ENCODE peak calls at places on chromosomes 3 and 15, in five cellular contexts. One of them, this sample, is unnamed.

GRCh38 chr15:100902436-100903190 is 16.5 kb upstream of the LRRK1 start:
- DNase-seq in GM13976: peak
- DNase-seq in fibroblast of the conjunctiva: peak
- DNase-seq in NCI-H1436: no peak
- DNase-seq in stimulated activated CD4-positive, alpha-beta T cell treated with anti-CD3 and anti-CD28 coated beads, Interleukin-1b, Interleukin-23, amount 100 ng/mL, for 24 hours: no peak
- DNase-seq in this sample: no peak

GRCh38 chr3:141115752-141116541 is 64.8 kb downstream of the SPSB4 start:
- DNase-seq in GM13976: no peak
- DNase-seq in fibroblast of the conjunctiva: no peak
- DNase-seq in stimulated activated CD4-positive, alpha-beta T cell treated with anti-CD3 and anti-CD28 coated beads, Interleukin-1b, Interleukin-23, amount 100 ng/mL, for 24 hours: no peak
- DNase-seq in NCI-H1436: no peak
- DNase-seq in this sample: no peak

GRCh38 chr15:66169625-66170024 is 83.9 kb downstream of the MEGF11 start:
- DNase-seq in fibroblast of the conjunctiva: no peak
- DNase-seq in NCI-H1436: no peak
- DNase-seq in stimulated activated CD4-positive, alpha-beta T cell treated with anti-CD3 and anti-CD28 coated beads, Interleukin-1b, Interleukin-23, amount 100 ng/mL, for 24 hours: no peak
- DNase-seq in GM13976: no peak
- DNase-seq in this sample: no peak

GRCh38 chr15:35818846-35819245 is 272.9 kb upstream of the DPH6 start:
- DNase-seq in fibroblast of the conjunctiva: no peak
- DNase-seq in NCI-H1436: no peak
- DNase-seq in GM13976: no peak
- DNase-seq in stimulated activated CD4-positive, alpha-beta T cell treated with anti-CD3 and anti-CD28 coated beads, Interleukin-1b, Interleukin-23, amount 100 ng/mL, for 24 hours: no peak
- DNase-seq in this sample: no peak

GRCh38 chr15:47523669-47524068 is 193.6 kb upstream of the SEMA6D start:
- DNase-seq in NCI-H1436: no peak
- DNase-seq in GM13976: no peak
- DNase-seq in stimulated activated CD4-positive, alpha-beta T cell treated with anti-CD3 and anti-CD28 coated beads, Interleukin-1b, Interleukin-23, amount 100 ng/mL, for 24 hours: no peak
- DNase-seq in fibroblast of the conjunctiva: no peak
- DNase-seq in this sample: no peak

GRCh38 chr3:47428585-47429145 is 47.1 kb downstream of the SCAP start:
- DNase-seq in GM13976: no peak
- DNase-seq in fibroblast of the conjunctiva: no peak
- DNase-seq in stimulated activated CD4-positive, alpha-beta T cell treated with anti-CD3 and anti-CD28 coated beads, Interleukin-1b, Interleukin-23, amount 100 ng/mL, for 24 hours: no peak
- DNase-seq in NCI-H1436: no peak
- DNase-seq in this sample: no peak

GRCh38 chr3:187922704-187923393 is 177.6 kb upstream of the BCL6 start:
- DNase-seq in NCI-H1436: no peak
- DNase-seq in fibroblast of the conjunctiva: no peak
- DNase-seq in stimulated activated CD4-positive, alpha-beta T cell treated with anti-CD3 and anti-CD28 coated beads, Interleukin-1b, Interleukin-23, amount 100 ng/mL, for 24 hours: no peak
- DNase-seq in GM13976: no peak
- DNase-seq in this sample: no peak

GRCh38 chr3:57597973-57598351 is 818 bp upstream of the ARF4 start:
- DNase-seq in GM13976: no peak
- DNase-seq in NCI-H1436: no peak
- DNase-seq in stimulated activated CD4-positive, alpha-beta T cell treated with anti-CD3 and anti-CD28 coated beads, Interleukin-1b, Interleukin-23, amount 100 ng/mL, for 24 hours: no peak
- DNase-seq in fibroblast of the conjunctiva: no peak
- DNase-seq in this sample: no peak

GRCh38 chr3:32410367-32411246 is 19.0 kb downstream of the CMTM7 start:
- DNase-seq in GM13976: no peak
- DNase-seq in fibroblast of the conjunctiva: no peak
- DNase-seq in NCI-H1436: no peak
- DNase-seq in stimulated activated CD4-positive, alpha-beta T cell treated with anti-CD3 and anti-CD28 coated beads, Interleukin-1b, Interleukin-23, amount 100 ng/mL, for 24 hours: no peak
- DNase-seq in this sample: no peak

GRCh38 chr3:59866076-59866475 is 816.3 kb upstream of the CFAP20DC start:
- DNase-seq in stimulated activated CD4-positive, alpha-beta T cell treated with anti-CD3 and anti-CD28 coated beads, Interleukin-1b, Interleukin-23, amount 100 ng/mL, for 24 hours: no peak
- DNase-seq in GM13976: no peak
- DNase-seq in NCI-H1436: no peak
- DNase-seq in fibroblast of the conjunctiva: no peak
- DNase-seq in this sample: no peak

GRCh38 chr3:194999491-194999890 is 271.5 kb downstream of the XXYLT1 start:
- DNase-seq in GM13976: no peak
- DNase-seq in stimulated activated CD4-positive, alpha-beta T cell treated with anti-CD3 and anti-CD28 coated beads, Interleukin-1b, Interleukin-23, amount 100 ng/mL, for 24 hours: no peak
- DNase-seq in fibroblast of the conjunctiva: no peak
- DNase-seq in NCI-H1436: no peak
- DNase-seq in this sample: no peak

GRCh38 chr3:88779482-88779881 is 327.9 kb upstream of the EPHA3 start:
- DNase-seq in stimulated activated CD4-positive, alpha-beta T cell treated with anti-CD3 and anti-CD28 coated beads, Interleukin-1b, Interleukin-23, amount 100 ng/mL, for 24 hours: no peak
- DNase-seq in NCI-H1436: no peak
- DNase-seq in fibroblast of the conjunctiva: no peak
- DNase-seq in GM13976: no peak
- DNase-seq in this sample: no peak

GRCh38 chr3:194075088-194075615 is 60.8 kb upstream of the HES1 start:
- DNase-seq in NCI-H1436: no peak
- DNase-seq in GM13976: no peak
- DNase-seq in fibroblast of the conjunctiva: no peak
- DNase-seq in stimulated activated CD4-positive, alpha-beta T cell treated with anti-CD3 and anti-CD28 coated beads, Interleukin-1b, Interleukin-23, amount 100 ng/mL, for 24 hours: no peak
- DNase-seq in this sample: no peak

GRCh38 chr3:17935217-17935616 is 192.8 kb upstream of the TBC1D5 start:
- DNase-seq in stimulated activated CD4-positive, alpha-beta T cell treated with anti-CD3 and anti-CD28 coated beads, Interleukin-1b, Interleukin-23, amount 100 ng/mL, for 24 hours: no peak
- DNase-seq in GM13976: no peak
- DNase-seq in fibroblast of the conjunctiva: no peak
- DNase-seq in NCI-H1436: no peak
- DNase-seq in this sample: no peak

GRCh38 chr15:29242466-29243242 is 27.0 kb downstream of the NSMCE3 start:
- DNase-seq in stimulated activated CD4-positive, alpha-beta T cell treated with anti-CD3 and anti-CD28 coated beads, Interleukin-1b, Interleukin-23, amount 100 ng/mL, for 24 hours: no peak
- DNase-seq in fibroblast of the conjunctiva: no peak
- DNase-seq in GM13976: no peak
- DNase-seq in NCI-H1436: no peak
- DNase-seq in this sample: no peak

GRCh38 chr3:43773273-43774104 is 82.8 kb downstream of the ABHD5 start:
- DNase-seq in NCI-H1436: no peak
- DNase-seq in fibroblast of the conjunctiva: no peak
- DNase-seq in stimulated activated CD4-positive, alpha-beta T cell treated with anti-CD3 and anti-CD28 coated beads, Interleukin-1b, Interleukin-23, amount 100 ng/mL, for 24 hours: no peak
- DNase-seq in GM13976: no peak
- DNase-seq in this sample: no peak

GRCh38 chr3:23304424-23304823 is 101.3 kb downstream of the UBE2E2 start:
- DNase-seq in NCI-H1436: no peak
- DNase-seq in stimulated activated CD4-positive, alpha-beta T cell treated with anti-CD3 and anti-CD28 coated beads, Interleukin-1b, Interleukin-23, amount 100 ng/mL, for 24 hours: no peak
- DNase-seq in GM13976: no peak
- DNase-seq in fibroblast of the conjunctiva: no peak
- DNase-seq in this sample: no peak

GRCh38 chr3:187628169-187628568 is 42.0 kb downstream of the SST start:
- DNase-seq in stimulated activated CD4-positive, alpha-beta T cell treated with anti-CD3 and anti-CD28 coated beads, Interleukin-1b, Interleukin-23, amount 100 ng/mL, for 24 hours: no peak
- DNase-seq in GM13976: no peak
- DNase-seq in NCI-H1436: peak
- DNase-seq in fibroblast of the conjunctiva: no peak
- DNase-seq in this sample: no peak

GRCh38 chr3:152870027-152870426 is 35.1 kb downstream of the P2RY1 start:
- DNase-seq in stimulated activated CD4-positive, alpha-beta T cell treated with anti-CD3 and anti-CD28 coated beads, Interleukin-1b, Interleukin-23, amount 100 ng/mL, for 24 hours: no peak
- DNase-seq in NCI-H1436: no peak
- DNase-seq in fibroblast of the conjunctiva: no peak
- DNase-seq in GM13976: no peak
- DNase-seq in this sample: no peak